ENCODE peak calls at places on chromosome 10, in eight cellular contexts. I is fibroblast of lung, X is right cardiac atrium, W is ovary, M is Karpas-422, L is keratinocyte, H is cardiac muscle cell, F is right lobe of liver. T is an unnamed sample.
A peak's percentile ranks its signal among the peaks of the same experiment; 100 is the strongest.

GRCh38 chr10:60185426-60185825 is 204.2 kb downstream of the ANK3 start:
- DNase-seq in F (no peak), L (no peak), X (no peak), W (no peak), M (no peak), H (no peak), I (no peak), T (no peak)

GRCh38 chr10:6065845-6066244 is 3.7 kb upstream of the IL2RA start:
- DNase-seq in X (peak; percentile 62), I (peak; percentile 18), W (no peak), M (peak; percentile 12), L (no peak), H (peak; percentile 85), F (no peak), T (no peak)

GRCh38 chr10:24128066-24128751 is 80.7 kb upstream of the KIAA1217 start:
- DNase-seq in F (no peak), X (no peak), H (no peak), L (no peak), M (no peak), W (no peak), I (no peak), T (no peak)

GRCh38 chr10:31622993-31623392 is 304.0 kb downstream of the ZEB1 start:
- DNase-seq in H (peak; percentile 92), X (no peak), F (no peak), L (no peak), I (peak; percentile 85), M (no peak), W (no peak), T (no peak)

GRCh38 chr10:58963723-58964124 is 212.7 kb upstream of the PHYHIPL start:
- DNase-seq in W (no peak), F (no peak), L (no peak), X (no peak), H (no peak), M (no peak), I (no peak), T (no peak)

GRCh38 chr10:97880109-97880508 is 30.5 kb downstream of the GOLGA7B start:
- DNase-seq in F (no peak), W (no peak), L (no peak), I (no peak), H (no peak), M (no peak), X (no peak), T (no peak)

GRCh38 chr10:129969528-129970264 is 5.6 kb upstream of the EBF3 start:
- DNase-seq in L (no peak), W (no peak), H (no peak), F (no peak), M (no peak), X (no peak), I (no peak), T (no peak)

GRCh38 chr10:22557321-22557720 is 157.1 kb downstream of the PIP4K2A start:
- DNase-seq in L (no peak), I (peak; percentile 16), W (no peak), H (no peak), X (no peak), F (no peak), M (no peak), T (no peak)

GRCh38 chr10:18010050-18010449 is 58.3 kb downstream of the SLC39A12 start:
- DNase-seq in M (no peak), L (no peak), X (no peak), I (peak; percentile 36), H (no peak), F (no peak), W (no peak), T (no peak)

GRCh38 chr10:127906548-127907377 is at the start of gene PTPRE:
- DNase-seq in L (no peak), X (peak; percentile 91), W (peak; percentile 70), I (peak; percentile 48), H (peak; percentile 85), F (peak; percentile 85), M (peak; percentile 48), T (peak; percentile 53)

GRCh38 chr10:75395955-75396860 is 5.4 kb downstream of the ZNF503 start:
- DNase-seq in I (peak; percentile 61), F (peak; percentile 38), L (no peak), X (peak; percentile 67), H (peak; percentile 48), W (peak; percentile 61), M (no peak), T (no peak)

GRCh38 chr10:69242037-69242843 is 22.1 kb downstream of the HKDC1 start:
- DNase-seq in H (peak; percentile 39), M (no peak), X (no peak), L (no peak), I (no peak), W (no peak), F (no peak), T (no peak)

GRCh38 chr10:123270806-123271205 is 116.6 kb downstream of the BUB3 start:
- DNase-seq in F (no peak), I (no peak), H (no peak), M (no peak), L (no peak), W (no peak), X (no peak), T (no peak)

GRCh38 chr10:96289218-96289910 is 14.9 kb upstream of the DNTT start:
- DNase-seq in H (no peak), I (no peak), X (no peak), M (peak; percentile 50), L (no peak), W (no peak), F (no peak), T (no peak)
- H3K27ac ChIP-seq in H (no peak overlapping the region), I (no peak overlapping the region), X (no peak overlapping the region), M (peak overlapping the region; percentile 100), L (no peak overlapping the region), W (no peak overlapping the region), F (no peak overlapping the region), T (no peak overlapping the region)

GRCh38 chr10:125662616-125663015 is 20.3 kb downstream of the TEX36 start:
- DNase-seq in L (no peak), F (no peak), W (no peak), I (no peak), M (no peak), H (no peak), X (no peak), T (no peak)
- H3K27ac ChIP-seq in L (no peak overlapping the region), F (no peak overlapping the region), W (no peak overlapping the region), I (peak overlapping the region; percentile 47), M (no peak overlapping the region), H (no peak overlapping the region), X (no peak overlapping the region), T (no peak overlapping the region)

DNA sequence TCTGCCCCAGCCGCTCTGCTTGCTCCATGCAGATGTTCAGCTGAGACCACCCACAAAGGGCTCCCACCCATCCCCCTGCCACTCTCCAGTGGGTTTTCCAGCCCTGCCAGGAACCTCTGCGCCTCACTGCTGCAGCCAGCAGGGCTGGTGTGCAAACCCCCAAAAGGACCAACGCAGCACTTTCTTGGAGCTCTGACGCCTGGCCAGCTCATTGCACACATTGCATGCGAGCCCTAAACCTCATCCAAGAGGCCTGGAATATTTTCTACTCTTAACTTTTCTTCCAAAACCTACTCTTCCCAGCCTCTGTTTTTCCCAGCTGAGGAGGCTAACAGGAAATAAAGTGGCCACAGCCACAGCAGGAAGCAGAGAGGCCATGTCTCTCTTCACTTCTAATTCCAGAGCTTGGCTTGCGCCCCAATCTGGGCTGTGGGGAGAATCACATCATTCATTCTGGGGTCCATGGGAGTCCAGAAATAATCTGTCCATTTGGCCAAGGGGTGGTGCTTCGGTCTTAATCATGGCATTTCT is 4.6 kb upstream of the FAM170B start:
- DNase-seq in X (peak; percentile 80), F (no peak), M (no peak), I (peak; percentile 71), H (peak; percentile 23), L (no peak), W (peak; percentile 30), T (no peak)
- H3K27ac ChIP-seq in X (no peak overlapping the region), F (no peak overlapping the region), M (no peak overlapping the region), I (peak overlapping the region; percentile 80), H (no peak overlapping the region), L (no peak overlapping the region), W (no peak overlapping the region), T (no peak overlapping the region)

GRCh38 chr10:46550076-46550790 is 6.2 kb downstream of the GPRIN2 start:
- DNase-seq in L (no peak), H (no peak), W (peak; percentile 21), I (no peak), F (peak; percentile 22), M (no peak), X (peak; percentile 52), T (no peak)

GRCh38 chr10:46547331-46547880 is 9.1 kb downstream of the GPRIN2 start:
- DNase-seq in L (no peak), X (peak; percentile 39), M (no peak), W (no peak), H (no peak), F (peak; percentile 14), I (no peak), T (no peak)

GRCh38 chr10:46547881-46548780 is 8.3 kb downstream of the GPRIN2 start:
- DNase-seq in I (no peak), H (no peak), W (peak; percentile 13), M (no peak), X (peak; percentile 52), L (no peak), F (peak; percentile 23), T (peak; percentile 44)

GRCh38 chr10:46549171-46550075 is 7.0 kb downstream of the GPRIN2 start:
- DNase-seq in H (no peak), L (no peak), M (no peak), X (peak; percentile 60), W (peak; percentile 29), I (no peak), F (peak; percentile 27), T (no peak)

GRCh38 chr10:46548781-46549090 is 7.7 kb downstream of the GPRIN2 start:
- DNase-seq in W (no peak), F (no peak), M (no peak), X (no peak), H (no peak), I (no peak), L (no peak), T (no peak)
- H3K27ac ChIP-seq in W (no peak overlapping the region), F (no peak overlapping the region), M (no peak overlapping the region), X (no peak overlapping the region), H (no peak overlapping the region), I (no peak overlapping the region), L (no peak overlapping the region), T (no peak overlapping the region)